ENCODE peak calls at places on chromosomes 11 and 22, in seven cellular contexts. K is nephron progenitor cell, U is GM13977, D is cardiac fibroblast, G is lower lobe of right lung, N is Calu3, V is heart right ventricle. B is an unnamed sample.

GRCh38 chr11:93248602-93249001 is 50.8 kb upstream of the SLC36A4 start:
- DNase-seq in K (no peak), U (no peak), D (peak), G (no peak), N (no peak), V (no peak), B (no peak)

GRCh38 chr11:107563702-107564101 is 1.8 kb downstream of the ALKBH8 start:
- DNase-seq in K (peak), U (peak), D (peak), G (no peak), N (peak), V (peak), B (no peak)

GRCh38 chr11:29306527-29306926 is 710.3 kb downstream of the KCNA4 start:
- DNase-seq in K (no peak), U (no peak), D (peak), G (no peak), N (no peak), V (no peak), B (no peak)

GRCh38 chr22:50599816-50600454 is 658 bp upstream of the MAPK8IP2 start:
- DNase-seq in K (peak), U (peak), D (peak), G (no peak), N (peak), V (peak), B (no peak)

GRCh38 chr11:111066861-111067260 is 178.7 kb upstream of the POU2AF2 start:
- DNase-seq in K (no peak), U (no peak), D (no peak), G (no peak), N (no peak), V (no peak), B (no peak)

GRCh38 chr22:23517804-23518380 is 62.2 kb downstream of the IGLL1 start:
- DNase-seq in K (no peak), U (no peak), D (no peak), G (no peak), N (no peak), V (no peak), B (no peak)

GRCh38 chr11:29119116-29119515 is 897.7 kb downstream of the KCNA4 start:
- DNase-seq in K (no peak), U (no peak), D (peak), G (no peak), N (no peak), V (no peak), B (no peak)

GRCh38 chr11:44615913-44616806 is 50.7 kb downstream of the CD82 start:
- DNase-seq in K (no peak), U (no peak), D (no peak), G (no peak), N (no peak), V (no peak), B (no peak)

GRCh38 chr11:38416141-38416540 is 1818.1 kb upstream of the RAG2 start:
- DNase-seq in K (no peak), U (no peak), D (peak), G (no peak), N (no peak), V (no peak), B (no peak)

DNA sequence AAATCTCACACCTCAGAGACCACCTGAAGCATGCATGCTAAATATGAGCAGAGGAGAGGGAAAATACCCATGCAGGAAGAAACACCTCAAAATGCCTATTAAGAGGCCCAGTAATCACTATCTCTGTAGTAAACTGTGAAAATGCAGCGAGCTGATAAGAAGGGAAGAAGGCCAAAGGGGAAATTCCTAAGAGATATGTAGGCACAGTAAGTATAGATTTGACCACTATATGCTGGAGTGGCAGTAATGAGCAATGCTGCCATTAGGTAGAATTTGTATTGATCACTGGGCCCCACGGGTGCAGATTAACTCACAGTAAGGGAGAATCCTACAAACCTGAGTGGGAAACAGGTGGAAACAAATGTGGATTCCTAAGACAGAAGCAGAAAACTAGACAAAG is 1813.1 kb upstream of the RAG2 start:
- DNase-seq in K (no peak), U (no peak), D (no peak), G (no peak), N (no peak), V (no peak), B (no peak)
- TF ChIP-seq CTCF in K (peak), U (no peak), D (peak), G (no peak), N (no peak), V (no peak), B (peak)

GRCh38 chr11:60719406-60719805 is 5.1 kb upstream of the MS4A18 start:
- DNase-seq in K (no peak), U (no peak), D (no peak), G (no peak), N (no peak), V (no peak), B (no peak)

GRCh38 chr11:60720460-60720859 is 4.1 kb upstream of the MS4A18 start:
- DNase-seq in K (no peak), U (no peak), D (no peak), G (no peak), N (no peak), V (no peak), B (no peak)

GRCh38 chr11:60725592-60725991 is 1.1 kb downstream of the MS4A18 start:
- DNase-seq in K (no peak), U (no peak), D (no peak), G (no peak), N (no peak), V (no peak), B (no peak)

GRCh38 chr11:60718524-60719316 is 5.8 kb upstream of the MS4A18 start:
- DNase-seq in K (no peak), U (no peak), D (no peak), G (no peak), N (no peak), V (no peak), B (no peak)

DNA sequence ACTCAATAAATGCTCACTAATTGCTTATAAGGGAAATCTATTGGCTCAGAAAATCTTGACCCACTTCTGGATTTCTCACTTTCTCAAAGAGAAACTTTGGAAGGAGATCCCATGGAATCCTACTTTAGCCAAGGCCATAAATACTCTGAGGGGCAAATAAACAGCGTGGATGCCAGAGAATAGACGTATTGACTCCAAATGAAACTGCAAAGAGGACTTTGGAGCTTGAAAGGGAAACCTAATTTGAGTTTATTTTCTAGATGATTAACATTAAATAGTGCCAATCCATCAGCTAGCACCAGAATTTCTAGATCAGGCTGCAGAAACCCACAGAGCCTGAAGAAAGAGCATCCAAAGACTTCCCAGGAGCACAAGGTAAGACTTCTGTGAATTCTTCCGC is at the start of gene MS4A18:
- DNase-seq in K (no peak), U (no peak), D (no peak), G (no peak), N (no peak), V (no peak), B (no peak)
- TF ChIP-seq CTCF in K (no peak), U (no peak), D (no peak), G (no peak), N (no peak), V (no peak), B (no peak)

GRCh38 chr22:30636226-30637077 is 871 bp downstream of the SLC35E4 start:
- DNase-seq in K (no peak), U (no peak), D (no peak), G (peak), N (peak), V (no peak), B (no peak)
- TF ChIP-seq CTCF in K (no peak), U (no peak), D (no peak), G (no peak), N (peak), V (no peak), B (no peak)

DNA sequence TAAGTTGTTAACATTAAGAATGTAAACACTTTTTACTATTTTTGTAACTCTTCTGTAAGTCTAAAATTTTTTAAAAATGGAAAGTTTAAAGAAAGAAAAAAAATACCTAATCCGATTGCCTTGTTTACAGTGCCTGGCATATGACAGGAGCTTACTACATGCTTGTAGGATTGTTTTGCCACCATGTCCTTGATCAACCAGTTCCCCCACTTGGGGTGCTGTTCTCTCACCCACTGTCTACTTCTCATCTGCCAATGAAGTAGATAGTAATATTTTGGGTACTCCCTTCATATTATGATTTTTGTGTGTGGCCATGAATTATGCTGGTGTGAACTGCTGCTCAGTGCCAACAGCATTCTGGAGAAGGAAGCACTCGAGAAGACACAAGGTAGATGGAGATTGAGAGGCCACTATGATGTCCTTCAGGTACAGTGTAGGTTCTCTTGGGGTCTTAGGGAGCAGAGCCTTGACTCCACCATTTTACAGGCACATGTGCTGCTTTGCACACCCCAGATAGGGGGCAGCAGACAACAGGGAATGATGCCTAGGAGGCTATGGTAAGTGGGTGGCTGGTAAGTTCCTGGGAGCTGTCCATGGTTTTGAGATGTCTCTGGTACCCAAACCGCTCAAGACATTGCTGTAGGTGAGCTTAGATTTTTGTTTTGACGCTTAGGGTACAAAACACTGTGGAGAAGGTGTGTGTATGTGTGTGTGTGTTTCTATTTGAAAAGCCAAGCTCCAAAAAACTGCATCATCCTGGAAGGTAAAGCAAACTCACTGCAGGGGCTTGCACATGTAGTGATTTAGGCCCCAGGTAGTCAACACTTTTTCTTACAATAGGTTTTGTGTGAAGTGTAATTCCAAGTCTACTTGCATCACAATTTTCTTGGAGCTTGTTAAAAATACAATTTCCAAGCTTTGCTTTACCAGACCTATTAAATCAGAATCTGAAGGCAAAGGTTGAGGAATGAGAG is 494.5 kb upstream of the LARGE1 start:
- DNase-seq in K (peak), U (peak), D (peak), G (no peak), N (no peak), V (peak), B (peak)
- TF ChIP-seq CTCF in K (peak), U (peak), D (peak), G (peak), N (no peak), V (peak), B (peak)

DNA sequence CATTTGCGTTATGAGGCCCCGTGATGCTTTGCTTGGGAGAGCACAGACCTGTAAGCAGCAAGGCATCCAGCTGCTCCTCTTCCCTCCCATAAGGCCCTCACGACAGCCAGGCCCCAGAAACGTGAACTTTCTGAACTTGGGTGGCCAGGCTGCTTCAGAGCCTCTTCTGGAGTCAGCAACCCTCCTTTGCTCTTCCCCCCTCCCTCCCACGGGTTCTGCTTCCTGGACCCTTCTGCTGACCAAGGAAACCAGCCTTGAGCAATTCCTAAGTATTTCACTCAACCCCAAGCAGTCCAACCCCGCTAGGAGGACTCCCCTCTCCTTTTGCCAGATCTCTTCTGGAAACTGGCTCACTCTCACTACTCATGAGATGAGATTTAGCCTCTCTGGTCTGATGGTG is 86.1 kb downstream of the UBASH3B start:
- DNase-seq in K (no peak), U (no peak), D (peak), G (peak), N (no peak), V (peak), B (no peak)
- TF ChIP-seq CTCF in K (no peak), U (no peak), D (no peak), G (no peak), N (no peak), V (no peak), B (no peak)

GRCh38 chr11:134048028-134048427 is 20.8 kb upstream of the JAM3 start:
- DNase-seq in K (no peak), U (no peak), D (no peak), G (no peak), N (no peak), V (no peak), B (no peak)

GRCh38 chr11:134046681-134047449 is 22.0 kb upstream of the JAM3 start:
- DNase-seq in K (no peak), U (no peak), D (no peak), G (no peak), N (no peak), V (no peak), B (no peak)

GRCh38 chr11:134047586-134047999 is 21.3 kb upstream of the JAM3 start:
- DNase-seq in K (no peak), U (no peak), D (peak), G (no peak), N (no peak), V (peak), B (no peak)

GRCh38 chr11:134044514-134045284 is 24.2 kb upstream of the JAM3 start:
- DNase-seq in K (no peak), U (no peak), D (no peak), G (no peak), N (no peak), V (no peak), B (no peak)

DNA sequence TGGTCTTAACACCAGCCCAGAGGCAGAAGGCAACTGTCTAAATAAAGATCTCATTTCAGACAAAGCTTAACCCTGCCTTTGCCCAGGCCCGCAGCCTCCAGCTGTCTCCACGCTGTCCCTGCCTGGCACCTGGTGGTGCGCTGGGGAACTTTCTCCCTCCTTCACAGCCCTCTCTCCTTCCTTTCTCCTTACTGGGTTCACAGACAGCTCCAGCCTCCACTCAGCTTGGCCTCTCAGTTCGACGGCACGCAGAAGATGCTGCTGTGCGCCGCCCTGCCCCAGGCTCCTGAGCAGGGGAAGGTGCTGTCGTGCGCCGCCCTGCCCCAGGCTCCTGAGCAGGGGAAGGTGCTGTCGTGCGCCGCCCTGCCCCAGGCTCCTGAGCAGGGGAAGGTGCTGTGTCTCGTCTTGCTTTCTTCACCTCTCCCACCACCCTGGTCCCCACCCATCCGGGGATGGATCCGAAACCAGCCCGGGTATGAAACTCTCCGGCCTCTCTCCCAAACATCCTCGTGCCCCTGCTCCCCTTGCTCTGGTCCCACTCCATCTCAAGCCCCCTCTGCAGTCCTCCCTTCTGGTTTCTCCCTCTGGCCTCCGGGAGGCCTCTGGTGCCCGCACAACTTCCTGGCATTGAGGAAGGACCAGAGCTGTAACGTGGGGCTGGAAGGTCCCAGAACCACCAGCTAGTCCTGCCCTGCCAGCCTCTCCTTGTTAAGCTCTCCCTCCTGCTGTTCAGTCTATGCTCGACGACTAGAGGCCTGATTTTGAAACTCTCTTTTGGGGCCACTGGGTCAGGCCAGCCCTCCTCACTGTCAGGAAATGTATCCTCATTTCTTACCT is 22.9 kb upstream of the JAM3 start:
- DNase-seq in K (peak), U (no peak), D (peak), G (no peak), N (peak), V (no peak), B (no peak)
- TF ChIP-seq CTCF in K (peak), U (no peak), D (peak), G (peak), N (no peak), V (peak), B (peak)

GRCh38 chr11:9386086-9386485 is 1.6 kb downstream of the IPO7 start:
- DNase-seq in K (no peak), U (no peak), D (no peak), G (no peak), N (no peak), V (no peak), B (no peak)

GRCh38 chr11:9385288-9385902 is 943 bp downstream of the IPO7 start:
- DNase-seq in K (no peak), U (peak), D (no peak), G (no peak), N (no peak), V (no peak), B (no peak)

GRCh38 chr11:9386901-9387300 is 2.4 kb downstream of the IPO7 start:
- DNase-seq in K (no peak), U (no peak), D (no peak), G (no peak), N (no peak), V (no peak), B (no peak)

GRCh38 chr11:9380773-9381172 is 3.7 kb upstream of the IPO7 start:
- DNase-seq in K (no peak), U (no peak), D (no peak), G (no peak), N (no peak), V (peak), B (no peak)

DNA sequence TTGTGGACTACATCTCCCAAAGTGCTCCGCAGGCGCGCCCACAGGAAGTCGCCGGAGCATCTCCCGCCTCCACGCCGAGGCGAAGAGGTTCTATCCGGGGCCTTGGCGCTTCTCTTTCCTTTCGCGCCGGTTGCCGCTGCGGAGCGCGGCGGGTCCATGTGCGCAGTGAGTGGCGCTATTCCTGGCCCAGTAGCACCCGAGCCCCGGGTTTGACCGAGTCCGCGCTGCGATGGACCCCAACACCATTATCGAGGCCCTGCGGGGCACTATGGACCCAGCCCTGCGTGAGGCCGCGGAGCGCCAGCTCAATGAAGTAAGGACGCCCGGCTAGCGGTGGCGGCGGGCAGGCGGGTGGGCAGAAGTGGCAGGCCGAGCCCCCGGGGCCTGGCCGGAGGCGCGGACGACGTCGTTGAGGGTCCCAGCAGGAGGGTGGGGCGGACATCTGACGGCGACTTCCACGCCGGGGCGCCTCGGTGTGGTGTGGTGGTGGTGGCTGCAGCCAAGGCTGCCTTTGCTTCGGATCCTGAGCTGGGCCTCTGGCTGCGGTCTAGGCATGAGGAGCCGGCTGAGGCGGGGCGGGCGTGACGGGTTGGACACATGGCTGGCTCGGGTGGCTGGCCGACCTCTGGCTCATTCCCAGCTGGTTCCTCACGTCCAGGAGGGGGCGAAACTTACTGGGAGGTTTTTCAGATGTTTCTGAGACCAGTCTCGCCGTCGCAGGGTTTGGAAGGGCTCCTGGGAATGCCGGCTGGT is at the start of gene IPO7:
- DNase-seq in K (peak), U (peak), D (peak), G (peak), N (peak), V (peak), B (peak)
- TF ChIP-seq CTCF in K (no peak), U (no peak), D (peak), G (no peak), N (peak), V (peak), B (peak)

GRCh38 chr11:75087319-75088055 is 9.2 kb downstream of the OR2AT4 start:
- DNase-seq in K (no peak), U (no peak), D (no peak), G (no peak), N (no peak), V (no peak), B (no peak)
- TF ChIP-seq CTCF in K (no peak), U (no peak), D (no peak), G (no peak), N (no peak), V (no peak), B (no peak)